ENCODE peak calls at places on chromosomes 5 and 9, in nine cellular contexts. A is tibial nerve; K is uterus; X is aorta; V is mammary epithelial cell; M is H1; S is effector memory CD4-positive, alpha-beta T cell; G is spleen; B is fibroblast of lung. E is an unnamed sample.

GRCh38 chr5:1435369-1435768 is 9.9 kb downstream of the SLC6A3 start:
- DNase-seq in A (no peak), K (no peak), X (no peak), V (no peak), M (no peak), S (no peak), G (no peak), B (no peak), E (peak; percentile 12)

GRCh38 chr9:127336708-127337352 is 60.1 kb upstream of the SLC2A8 start:
- DNase-seq in A (peak; percentile 81), K (peak; percentile 90), X (peak; percentile 84), V (peak; percentile 82), M (no peak), S (no peak), G (no peak), B (peak; percentile 94), E (peak; percentile 42)

GRCh38 chr5:179833056-179833708 is 12.5 kb downstream of the SQSTM1 start:
- DNase-seq in A (no peak), K (no peak), X (no peak), V (no peak), M (no peak), S (no peak), G (no peak), B (no peak), E (no peak)

GRCh38 chr5:172622091-172623046 is 18.7 kb upstream of the NEURL1B start:
- DNase-seq in A (no peak), K (peak; percentile 14), X (no peak), V (no peak), M (no peak), S (no peak), G (peak; percentile 37), B (no peak), E (no peak)

GRCh38 chr9:12785251-12785880 is 10.5 kb downstream of the LURAP1L start:
- DNase-seq in A (no peak), K (peak; percentile 56), X (peak; percentile 69), V (peak; percentile 74), M (no peak), S (no peak), G (no peak), B (peak; percentile 54), E (peak; percentile 93)

GRCh38 chr5:177403194-177403825 is 2.8 kb upstream of the PFN3 start:
- DNase-seq in A (no peak), K (no peak), X (no peak), V (peak; percentile 19), M (peak; percentile 74), S (peak; percentile 64), G (peak; percentile 89), B (no peak), E (peak; percentile 89)

GRCh38 chr5:1104327-1105006 is 7.4 kb downstream of the SLC12A7 start:
- DNase-seq in A (no peak), K (no peak), X (no peak), V (no peak), M (no peak), S (peak; percentile 38), G (peak; percentile 88), B (no peak), E (no peak)

GRCh38 chr9:68416891-68417570 is 60.6 kb downstream of the PGM5 start:
- DNase-seq in A (no peak), K (no peak), X (no peak), V (peak; percentile 2), M (no peak), S (no peak), G (no peak), B (no peak), E (no peak)

GRCh38 chr5:134911285-134912215 is 6.6 kb downstream of the PCBD2 start:
- DNase-seq in A (no peak), K (no peak), X (no peak), V (no peak), M (no peak), S (no peak), G (no peak), B (no peak), E (no peak)

GRCh38 chr9:114694719-114695269 is 12.8 kb upstream of the TEX48 start:
- DNase-seq in A (no peak), K (no peak), X (no peak), V (no peak), M (no peak), S (no peak), G (no peak), B (no peak), E (no peak)

GRCh38 chr9:128470560-128470959 is 14.8 kb downstream of the ODF2 start:
- DNase-seq in A (peak; percentile 22), K (no peak), X (peak; percentile 65), V (no peak), M (no peak), S (no peak), G (no peak), B (peak; percentile 54), E (no peak)

GRCh38 chr5:69129413-69129812 is 35.6 kb downstream of the SLC30A5 start:
- DNase-seq in A (no peak), K (no peak), X (no peak), V (peak; percentile 12), M (no peak), S (no peak), G (no peak), B (peak; percentile 75), E (no peak)

GRCh38 chr5:1489754-1490153 is 34.0 kb downstream of the LPCAT1 start:
- DNase-seq in A (no peak), K (no peak), X (no peak), V (no peak), M (no peak), S (no peak), G (no peak), B (no peak), E (no peak)

GRCh38 chr9:122209451-122209850 is 19.3 kb downstream of the LHX6 start:
- DNase-seq in A (no peak), K (no peak), X (no peak), V (no peak), M (no peak), S (no peak), G (peak; percentile 51), B (no peak), E (peak; percentile 49)

GRCh38 chr5:168893231-168893630 is 314.1 kb upstream of the PANK3 start:
- DNase-seq in A (no peak), K (no peak), X (no peak), V (no peak), M (no peak), S (no peak), G (no peak), B (no peak), E (no peak)

DNA sequence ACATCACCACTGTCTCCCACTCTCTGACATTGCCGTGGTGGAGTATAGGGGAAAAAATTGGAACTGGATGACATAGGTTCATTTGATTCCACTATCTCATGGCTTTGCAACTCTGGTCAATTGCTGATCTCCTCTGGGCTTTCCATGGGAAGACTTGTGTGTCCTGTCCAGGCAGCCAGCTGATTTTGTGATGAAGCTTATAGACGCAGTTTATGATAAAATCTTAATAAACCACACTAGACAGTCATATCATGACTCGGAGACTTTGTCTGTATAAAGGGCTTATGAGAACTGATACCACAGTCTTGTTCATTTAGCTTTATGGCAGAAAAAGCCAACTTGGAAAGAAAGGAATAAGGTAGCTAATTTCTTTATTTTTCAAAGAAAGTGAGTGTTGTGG is 296.5 kb downstream of the MAST4 start:
- DNase-seq in A (no peak), K (no peak), X (no peak), V (peak; percentile 88), M (no peak), S (no peak), G (no peak), B (peak; percentile 37), E (no peak)
- H3K36me3 ChIP-seq in A (no peaks in the 10 kb centered on the region), K (no peaks in the 10 kb centered on the region), X (no peaks in the 10 kb centered on the region), V (no peaks in the 10 kb centered on the region), M (no peaks in the 10 kb centered on the region), S (no peaks in the 10 kb centered on the region), G (no peaks in the 10 kb centered on the region), B (no peaks in the 10 kb centered on the region), E (no peaks in the 10 kb centered on the region)

DNA sequence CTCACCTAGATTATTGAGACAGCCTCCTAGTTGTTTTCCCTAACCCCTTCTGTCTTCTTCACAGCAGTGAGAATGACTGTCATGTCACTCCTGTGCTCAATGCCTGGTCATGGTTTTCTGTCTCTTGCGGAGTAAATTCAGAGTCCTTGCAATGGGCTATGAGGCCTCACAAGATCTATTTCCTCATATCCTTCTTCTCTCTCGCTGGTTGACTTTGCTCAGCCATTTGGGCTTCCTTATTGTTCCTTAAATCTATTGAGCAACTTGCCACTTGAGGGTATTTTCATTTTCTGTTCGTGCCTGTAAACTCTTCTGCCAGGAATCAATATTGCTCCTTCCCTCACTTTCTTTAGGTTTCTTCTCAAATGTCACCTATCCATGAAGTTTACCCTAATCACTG is 9.0 kb downstream of the PPP3R2 start:
- DNase-seq in A (no peak), K (no peak), X (no peak), V (no peak), M (no peak), S (no peak), G (no peak), B (no peak), E (no peak)
- H3K27ac ChIP-seq in A (no peak overlapping the region), K (no peak overlapping the region), X (no peak overlapping the region), V (no peak overlapping the region), M (no peak overlapping the region), S (no peak overlapping the region), G (no peak overlapping the region), B (no peak overlapping the region), E (peak overlapping the region; percentile 52)

DNA sequence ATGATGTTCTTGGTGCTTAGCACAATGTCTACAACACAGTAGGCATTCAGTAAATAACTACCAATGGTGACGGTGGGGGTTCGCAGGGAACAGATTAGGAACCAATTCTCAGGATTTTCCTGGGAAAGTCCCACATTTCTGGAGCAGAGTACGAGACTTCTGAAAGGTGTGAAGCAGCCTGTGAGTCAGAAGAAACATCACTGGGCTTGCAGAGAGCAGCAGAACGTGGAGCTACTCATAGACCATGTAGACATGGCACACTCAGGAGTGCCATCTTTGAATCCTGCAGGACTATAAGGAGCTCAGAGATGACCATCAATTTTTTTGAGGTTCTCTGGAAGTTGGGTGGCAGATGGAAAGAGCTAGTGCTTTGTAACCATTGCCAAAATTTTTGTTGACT is 106.6 kb upstream of the ANKRD55 start:
- DNase-seq in A (no peak), K (no peak), X (no peak), V (peak; percentile 48), M (no peak), S (no peak), G (no peak), B (no peak), E (no peak)
- H3K4me3 ChIP-seq in A (no peak overlapping the region), K (no peak overlapping the region), X (no peak overlapping the region), V (no peak overlapping the region), M (no peak overlapping the region), S (no peak overlapping the region), G (no peak overlapping the region), B (no peak overlapping the region), E (no peak overlapping the region)

GRCh38 chr5:154320690-154321089 is 125.1 kb upstream of the SAP30L start:
- DNase-seq in A (peak; percentile 19), K (no peak), X (no peak), V (no peak), M (no peak), S (no peak), G (no peak), B (no peak), E (no peak)

GRCh38 chr5:154317916-154318315 is 127.4 kb downstream of the GALNT10 start:
- DNase-seq in A (no peak), K (no peak), X (no peak), V (no peak), M (no peak), S (no peak), G (no peak), B (no peak), E (no peak)

GRCh38 chr5:154318691-154319090 is 127.1 kb upstream of the SAP30L start:
- DNase-seq in A (no peak), K (no peak), X (no peak), V (no peak), M (no peak), S (no peak), G (no peak), B (no peak), E (no peak)

GRCh38 chr5:154321546-154321945 is 124.3 kb upstream of the SAP30L start:
- DNase-seq in A (no peak), K (no peak), X (no peak), V (no peak), M (no peak), S (no peak), G (no peak), B (no peak), E (no peak)

GRCh38 chr5:154320209-154320608 is 125.6 kb upstream of the SAP30L start:
- DNase-seq in A (no peak), K (no peak), X (no peak), V (no peak), M (no peak), S (no peak), G (no peak), B (no peak), E (no peak)
- H3K36me3 ChIP-seq in A (no peaks in the 10 kb centered on the region), K (no peaks in the 10 kb centered on the region), X (no peaks in the 10 kb centered on the region), V (no peaks in the 10 kb centered on the region), M (no peaks in the 10 kb centered on the region), S (no peaks in the 10 kb centered on the region), G (no peaks in the 10 kb centered on the region), B (no peaks in the 10 kb centered on the region), E (peaks cover 9% of the 10 kb centered on the region)